ENCODE peak calls at places on chromosomes 4 and X, in six cellular contexts. A is testis, V is endothelial cell of umbilical vein, G is IMR-90, S is tibial nerve, M is H54. P is an unnamed sample.

GRCh38 chrX:25034889-25035288 is 19.1 kb upstream of the ARX start:
- DNase-seq in V (no peak), M (no peak), S (no peak), A (no peak), G (no peak), P (peak; percentile 2)

GRCh38 chr4:103091601-103092223 is 7.9 kb downstream of the BDH2 start:
- DNase-seq in A (peak; percentile 33), S (no peak), V (peak; percentile 66), M (no peak), G (peak; percentile 79), P (peak; percentile 84)

GRCh38 chr4:81471361-81472248 is at the start of gene RASGEF1B:
- DNase-seq in G (peak; percentile 62), M (no peak), A (peak; percentile 93), V (peak; percentile 77), S (peak; percentile 72), P (peak; percentile 96)

GRCh38 chr4:177448850-177449249 is 6.6 kb upstream of the AGA start:
- DNase-seq in M (no peak), A (no peak), V (no peak), S (no peak), G (peak; percentile 77), P (no peak)

GRCh38 chrX:154791467-154791866 is 13.8 kb downstream of the MPP1 start:
- DNase-seq in G (no peak), V (no peak), M (no peak), S (no peak), A (no peak), P (no peak)

GRCh38 chrX:10554612-10555270 is 65.6 kb downstream of the MID1 start:
- DNase-seq in V (peak; percentile 86), G (no peak), M (no peak), A (no peak), S (no peak), P (no peak)

GRCh38 chr4:145545538-145546224 is 64.0 kb downstream of the SMAD1 start:
- DNase-seq in A (peak; percentile 20), G (peak; percentile 98), M (peak; percentile 6), V (peak; percentile 100), S (no peak), P (no peak)

GRCh38 chr4:40577588-40578253 is 51.9 kb downstream of the RBM47 start:
- DNase-seq in A (no peak), S (no peak), V (no peak), G (no peak), M (no peak), P (no peak)

GRCh38 chrX:150903110-150903508 is 4.6 kb upstream of the CD99L2 start:
- DNase-seq in G (no peak), A (no peak), S (no peak), V (no peak), M (no peak), P (no peak)

GRCh38 chrX:56797966-56798711 is 69.1 kb downstream of the NBDY start:
- DNase-seq in S (no peak), V (no peak), M (no peak), G (no peak), A (no peak), P (peak; percentile 90)

GRCh38 chrX:91137881-91138280 is 296.8 kb upstream of the PABPC5 start:
- DNase-seq in A (no peak), M (no peak), G (no peak), V (no peak), S (no peak), P (no peak)

GRCh38 chrX:73561791-73562190 is 1.2 kb upstream of the CHIC1 start:
- DNase-seq in A (no peak), S (no peak), M (no peak), G (peak; percentile 37), V (no peak), P (no peak)

GRCh38 chr4:22071749-22072148 is 123.2 kb upstream of the KCNIP4 start:
- DNase-seq in A (no peak), S (no peak), G (no peak), V (no peak), M (no peak), P (no peak)

GRCh38 chr4:1872918-1873269 is 1.7 kb downstream of the NSD2 start:
- DNase-seq in S (no peak), A (no peak), V (peak; percentile 67), M (no peak), G (peak; percentile 88), P (peak; percentile 47)
- TF ChIP-seq POLR2A in S (no peak), A (no peak), V (peak; percentile 76), M (peak; percentile 27), G (peak; percentile 87), P (no peak)

DNA sequence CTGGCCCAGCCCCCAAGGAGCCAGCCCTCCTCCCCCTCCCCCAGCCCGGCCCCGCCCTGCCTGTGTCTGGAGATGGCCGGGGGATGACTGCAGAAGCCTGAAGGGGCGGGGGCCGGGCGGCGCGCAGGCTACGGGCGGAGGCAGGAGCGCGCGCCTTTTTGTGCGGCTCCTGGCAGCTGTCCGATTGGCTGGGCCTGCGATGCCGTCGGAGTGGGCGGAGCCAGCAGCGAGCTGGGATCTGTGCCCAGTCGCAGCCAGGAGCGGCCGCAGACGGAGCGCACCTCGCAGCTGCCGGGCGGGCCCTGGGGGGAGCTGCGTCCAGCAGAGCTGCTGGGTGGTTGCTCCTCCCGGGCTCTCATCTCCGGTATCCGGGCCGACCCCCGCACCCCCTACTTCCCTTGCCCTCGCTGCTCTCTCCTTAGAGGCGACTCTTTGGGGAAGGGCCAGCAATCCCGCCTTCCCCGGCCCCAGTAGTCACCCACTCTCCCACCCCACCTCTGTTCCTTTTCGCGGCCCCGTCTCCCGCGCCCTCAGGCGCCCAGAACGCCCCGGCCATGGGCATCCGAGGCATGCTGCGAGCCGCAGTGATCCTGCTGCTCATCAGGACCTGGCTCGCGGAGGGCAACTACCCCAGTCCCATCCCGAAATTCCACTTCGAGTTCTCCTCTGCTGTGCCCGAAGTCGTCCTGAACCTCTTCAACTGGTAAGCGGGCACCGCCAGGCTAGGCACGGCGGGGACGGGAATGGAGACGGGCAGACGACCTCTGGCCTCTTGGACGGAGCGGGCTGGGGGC is at the start of gene GABRQ:
- DNase-seq in A (peak; percentile 84), V (peak; percentile 10), S (no peak), G (no peak), M (no peak), P (peak; percentile 57)
- TF ChIP-seq POLR2A in A (no peak), V (no peak), S (no peak), G (no peak), M (no peak), P (no peak)

GRCh38 chr4:99614491-99614890 is 39.9 kb downstream of the MTTP start:
- DNase-seq in M (no peak), A (no peak), S (no peak), G (no peak), V (no peak), P (no peak)

GRCh38 chr4:99612281-99612680 is 37.7 kb downstream of the MTTP start:
- DNase-seq in G (no peak), S (no peak), M (no peak), V (no peak), A (no peak), P (no peak)

GRCh38 chr4:99615210-99615834 is 40.7 kb downstream of the MTTP start:
- DNase-seq in G (no peak), S (no peak), M (no peak), A (no peak), V (no peak), P (no peak)

GRCh38 chr4:99610605-99611172 is 36.1 kb downstream of the MTTP start:
- DNase-seq in A (no peak), G (no peak), M (no peak), V (no peak), S (no peak), P (no peak)

DNA sequence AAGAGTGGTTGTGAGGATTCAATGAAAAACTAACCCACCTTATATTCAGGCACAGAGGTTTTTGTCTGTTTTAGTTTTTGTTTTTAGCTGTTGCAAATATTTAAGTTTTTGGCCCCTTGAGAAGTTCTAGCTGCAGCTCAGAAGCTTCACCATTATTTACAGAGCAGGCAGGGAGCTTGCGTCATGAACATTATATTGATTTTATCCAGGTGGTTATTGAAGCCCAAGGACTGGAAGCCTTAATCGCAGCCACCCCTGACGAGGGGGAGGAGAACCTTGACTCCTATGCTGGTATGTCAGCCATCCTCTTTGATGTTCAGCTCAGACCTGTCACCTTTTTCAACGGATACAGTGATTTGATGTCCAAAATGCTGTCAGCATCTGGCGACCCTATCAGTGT is 38.1 kb downstream of the MTTP start:
- DNase-seq in S (no peak), A (no peak), M (no peak), G (no peak), V (no peak), P (no peak)
- TF ChIP-seq POLR2A in S (no peak), A (no peak), M (no peak), G (no peak), V (no peak), P (no peak)

DNA sequence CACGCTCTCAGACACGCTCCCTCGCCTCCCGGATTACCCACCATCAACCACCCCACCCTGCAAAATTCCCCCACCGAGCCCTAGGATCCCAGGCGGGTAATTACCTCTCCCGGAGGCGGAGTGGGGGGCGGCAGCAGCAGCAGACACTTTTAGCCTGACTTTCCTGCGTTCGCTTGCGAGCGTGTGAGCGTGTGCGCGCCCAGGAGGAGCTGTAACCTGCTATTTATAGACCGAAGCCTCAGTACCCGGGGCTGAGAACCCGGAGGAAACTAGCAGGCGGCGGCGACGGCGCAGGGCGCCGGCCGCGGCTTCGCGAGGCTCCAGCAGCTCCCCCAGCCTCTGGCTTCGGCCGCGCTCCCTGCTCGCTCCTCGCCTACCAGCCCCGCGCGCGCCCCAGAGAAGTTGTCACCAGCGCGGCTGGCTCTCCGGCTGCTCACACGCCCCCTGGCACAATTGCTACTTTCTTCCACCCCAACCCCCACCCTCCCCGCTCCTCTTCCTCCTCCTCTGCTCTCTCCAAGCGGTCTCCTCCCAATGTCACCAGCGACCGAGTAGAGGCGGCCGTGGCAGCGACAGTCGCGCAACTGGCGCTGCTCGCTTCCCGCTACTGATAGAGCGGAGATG is at the start of gene INPP4B:
- DNase-seq in M (peak; percentile 7), S (peak; percentile 13), A (peak; percentile 33), V (peak; percentile 42), G (peak; percentile 65), P (peak; percentile 8)
- TF ChIP-seq POLR2A in M (no peak), S (no peak), A (no peak), V (no peak), G (no peak), P (no peak)

DNA sequence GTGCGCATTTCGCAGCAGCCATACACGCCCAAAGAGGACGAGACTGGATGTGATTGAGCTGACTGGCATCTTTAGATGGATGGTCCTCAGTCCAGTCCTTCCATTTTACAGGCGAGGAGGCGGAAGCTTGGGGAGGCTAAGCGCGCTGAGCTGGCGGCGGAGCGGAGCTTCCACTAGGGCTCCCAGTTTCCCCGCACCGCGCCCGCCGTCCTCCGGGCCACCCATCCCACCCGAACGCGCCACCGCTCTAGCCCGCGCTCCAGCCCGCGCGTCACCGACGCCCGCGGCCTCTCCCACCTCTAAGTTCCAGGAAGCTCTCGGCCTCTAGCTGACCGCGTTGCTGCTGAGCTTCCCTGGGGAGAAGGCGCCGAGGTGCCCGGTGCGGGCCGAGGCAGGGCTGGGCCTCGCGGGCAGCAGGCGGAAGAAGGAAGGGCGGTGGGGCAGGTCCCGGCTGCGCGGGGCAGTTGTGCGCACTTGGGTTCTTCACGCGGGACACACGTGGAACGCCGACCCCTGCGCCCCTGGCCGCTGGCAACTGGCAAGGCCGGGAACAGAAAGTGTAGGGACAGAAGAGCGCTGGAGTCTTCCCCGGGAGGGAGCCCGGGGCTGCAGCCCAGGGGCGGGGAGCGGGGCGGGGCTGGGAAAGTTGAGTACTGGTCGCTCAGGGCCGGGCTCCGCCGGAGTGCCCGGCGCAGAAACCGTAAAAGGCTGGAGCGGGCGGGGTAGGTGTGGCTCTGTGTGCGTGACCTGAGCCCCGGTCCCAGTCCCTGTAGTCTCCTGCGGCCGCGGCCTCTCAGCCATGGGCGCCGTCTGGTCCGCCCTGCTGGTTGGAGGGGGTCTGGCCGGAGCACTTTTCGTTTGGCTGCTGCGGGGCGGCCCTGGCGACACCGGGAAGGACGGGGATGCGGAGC is at the start of gene STBD1:
- DNase-seq in S (peak; percentile 47), V (peak; percentile 57), G (peak; percentile 49), A (peak; percentile 73), M (peak; percentile 45), P (peak; percentile 14)
- TF ChIP-seq POLR2A in S (no peak), V (no peak), G (no peak), A (no peak), M (peak; percentile 58), P (no peak)